ENCODE peak calls at places on chromosomes 4 and X, in four cellular contexts. One of them, this sample, is unnamed.

GRCh38 chrX:9555354-9555753 is 90.5 kb downstream of the TBL1X start:
- DNase-seq in GM12891: no peak
- DNase-seq in K562: peak
- DNase-seq in GM12878: no peak
- DNase-seq in this sample: no peak

GRCh38 chr4:173316060-173316459 is 18.1 kb downstream of the HMGB2 start:
- DNase-seq in GM12891: no peak
- DNase-seq in K562: no peak
- DNase-seq in GM12878: no peak
- DNase-seq in this sample: no peak

GRCh38 chr4:101977096-101977495 is 186.6 kb downstream of the BANK1 start:
- DNase-seq in GM12891: no peak
- DNase-seq in K562: no peak
- DNase-seq in GM12878: no peak
- DNase-seq in this sample: no peak

GRCh38 chrX:123756320-123756719 is 23.5 kb upstream of the THOC2 start:
- DNase-seq in GM12891: no peak
- DNase-seq in K562: no peak
- DNase-seq in GM12878: no peak
- DNase-seq in this sample: no peak

GRCh38 chr4:158895797-158896442 is 127.1 kb downstream of the FNIP2 start:
- DNase-seq in GM12891: no peak
- DNase-seq in K562: no peak
- DNase-seq in GM12878: no peak
- DNase-seq in this sample: no peak

GRCh38 chr4:13368262-13368661 is 115.9 kb downstream of the RAB28 start:
- DNase-seq in GM12891: no peak
- DNase-seq in K562: peak
- DNase-seq in GM12878: no peak
- DNase-seq in this sample: no peak

GRCh38 chr4:41460641-41461040 is 77.3 kb upstream of the LIMCH1 start:
- DNase-seq in GM12891: no peak
- DNase-seq in K562: no peak
- DNase-seq in GM12878: no peak
- DNase-seq in this sample: no peak

GRCh38 chr4:183658362-183659028 is 490 bp downstream of the RWDD4 start:
- DNase-seq in GM12891: peak
- DNase-seq in K562: peak
- DNase-seq in GM12878: no peak
- DNase-seq in this sample: no peak

GRCh38 chr4:76090241-76090691 is 15.8 kb downstream of the ART3 start:
- DNase-seq in GM12891: no peak
- DNase-seq in K562: peak
- DNase-seq in GM12878: no peak
- DNase-seq in this sample: peak

GRCh38 chrX:132704769-132705168 is 215.9 kb upstream of the MBNL3 start:
- DNase-seq in GM12891: no peak
- DNase-seq in K562: no peak
- DNase-seq in GM12878: no peak
- DNase-seq in this sample: no peak

GRCh38 chrX:115332832-115333231 is 43.3 kb downstream of the LUZP4 start:
- DNase-seq in GM12891: no peak
- DNase-seq in K562: no peak
- DNase-seq in GM12878: no peak
- DNase-seq in this sample: no peak

GRCh38 chr4:109355835-109356234 is 53.4 kb upstream of the COL25A1 start:
- DNase-seq in GM12891: no peak
- DNase-seq in K562: no peak
- DNase-seq in GM12878: no peak
- DNase-seq in this sample: no peak

GRCh38 chr4:174475528-174475927 is 46.8 kb downstream of the HPGD start:
- DNase-seq in GM12891: no peak
- DNase-seq in K562: peak
- DNase-seq in GM12878: no peak
- DNase-seq in this sample: no peak

GRCh38 chrX:103687073-103687695 is 685 bp upstream of the MORF4L2 start:
- DNase-seq in GM12891: no peak
- DNase-seq in K562: peak
- DNase-seq in GM12878: no peak
- DNase-seq in this sample: no peak

GRCh38 chrX:104567506-104567905 is 1.5 kb downstream of the IL1RAPL2 start:
- DNase-seq in GM12891: no peak
- DNase-seq in K562: no peak
- DNase-seq in GM12878: no peak
- DNase-seq in this sample: no peak

GRCh38 chrX:10769165-10769564 is 148.8 kb upstream of the MID1 start:
- DNase-seq in GM12891: peak
- DNase-seq in K562: peak
- DNase-seq in GM12878: no peak
- DNase-seq in this sample: peak

GRCh38 chr4:721261-722171 is 15.9 kb downstream of the PCGF3 start:
- DNase-seq in GM12891: no peak
- DNase-seq in K562: no peak
- DNase-seq in GM12878: no peak
- DNase-seq in this sample: no peak

GRCh38 chr4:38080575-38080974 is 120.4 kb downstream of the PTTG2 start:
- DNase-seq in GM12891: no peak
- DNase-seq in K562: no peak
- DNase-seq in GM12878: no peak
- DNase-seq in this sample: no peak

GRCh38 chr4:8765084-8765483 is 106.6 kb downstream of the HMX1 start:
- DNase-seq in GM12891: no peak
- DNase-seq in K562: no peak
- DNase-seq in GM12878: no peak
- DNase-seq in this sample: no peak

GRCh38 chr4:88335092-88335665 is 43.5 kb upstream of the HERC6 start:
- DNase-seq in GM12891: no peak
- DNase-seq in K562: no peak
- DNase-seq in GM12878: no peak
- DNase-seq in this sample: no peak

GRCh38 chr4:176611954-176612353 is 180.8 kb downstream of the VEGFC start:
- DNase-seq in GM12891: no peak
- DNase-seq in K562: no peak
- DNase-seq in GM12878: no peak
- DNase-seq in this sample: no peak

DNA sequence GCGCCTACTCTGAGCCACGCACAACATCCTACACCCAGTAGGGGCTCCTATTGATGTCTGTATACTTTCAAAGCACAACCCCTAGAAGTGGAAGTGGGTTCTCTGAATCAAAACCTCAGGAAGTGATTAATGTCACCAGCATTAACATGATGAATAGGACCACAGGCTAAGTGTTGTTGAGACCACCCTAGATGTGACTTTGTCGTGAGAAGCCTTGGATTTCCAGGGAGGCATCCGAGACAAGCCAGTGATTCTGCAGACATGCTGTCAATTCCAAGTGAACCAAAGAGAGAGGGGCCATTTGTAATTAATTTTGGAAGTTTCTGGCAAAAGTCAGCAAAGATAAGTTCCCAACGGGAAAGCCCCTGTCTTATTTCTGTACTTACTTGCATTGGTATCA is 493.0 kb downstream of the ZIC3 start:
- DNase-seq in GM12891: no peak
- DNase-seq in K562: no peak
- DNase-seq in GM12878: no peak
- DNase-seq in this sample: no peak
- TF ChIP-seq SPI1 in GM12891: no peak
- TF ChIP-seq SPI1 in K562: no peak
- TF ChIP-seq SPI1 in GM12878: no peak
- TF ChIP-seq SPI1 in this sample: no peak

GRCh38 chr4:3707423-3708102 is 58.6 kb upstream of the ADRA2C start:
- DNase-seq in GM12891: no peak
- DNase-seq in K562: no peak
- DNase-seq in GM12878: no peak
- DNase-seq in this sample: no peak

GRCh38 chr4:3706565-3707422 is 59.4 kb upstream of the ADRA2C start:
- DNase-seq in GM12891: no peak
- DNase-seq in K562: no peak
- DNase-seq in GM12878: no peak
- DNase-seq in this sample: no peak

GRCh38 chr4:3705236-3705987 is 60.8 kb upstream of the ADRA2C start:
- DNase-seq in GM12891: no peak
- DNase-seq in K562: no peak
- DNase-seq in GM12878: no peak
- DNase-seq in this sample: no peak

GRCh38 chr4:3704669-3705068 is 61.5 kb upstream of the ADRA2C start:
- DNase-seq in GM12891: no peak
- DNase-seq in K562: no peak
- DNase-seq in GM12878: no peak
- DNase-seq in this sample: no peak

GRCh38 chr4:3706111-3706511 is 60.1 kb upstream of the ADRA2C start:
- DNase-seq in GM12891: no peak
- DNase-seq in K562: no peak
- DNase-seq in GM12878: no peak
- DNase-seq in this sample: no peak
- TF ChIP-seq SPI1 in GM12891: no peak
- TF ChIP-seq SPI1 in K562: no peak
- TF ChIP-seq SPI1 in GM12878: no peak
- TF ChIP-seq SPI1 in this sample: no peak

GRCh38 chr4:80322716-80323115 is 12.8 kb upstream of the CFAP299 start:
- DNase-seq in GM12891: no peak
- DNase-seq in K562: peak
- DNase-seq in GM12878: no peak
- DNase-seq in this sample: no peak
- TF ChIP-seq SPI1 in GM12891: no peak
- TF ChIP-seq SPI1 in K562: no peak
- TF ChIP-seq SPI1 in GM12878: no peak
- TF ChIP-seq SPI1 in this sample: no peak

GRCh38 chr4:127049506-127049905 is 583.3 kb upstream of the INTU start:
- DNase-seq in GM12891: no peak
- DNase-seq in K562: no peak
- DNase-seq in GM12878: no peak
- DNase-seq in this sample: no peak

DNA sequence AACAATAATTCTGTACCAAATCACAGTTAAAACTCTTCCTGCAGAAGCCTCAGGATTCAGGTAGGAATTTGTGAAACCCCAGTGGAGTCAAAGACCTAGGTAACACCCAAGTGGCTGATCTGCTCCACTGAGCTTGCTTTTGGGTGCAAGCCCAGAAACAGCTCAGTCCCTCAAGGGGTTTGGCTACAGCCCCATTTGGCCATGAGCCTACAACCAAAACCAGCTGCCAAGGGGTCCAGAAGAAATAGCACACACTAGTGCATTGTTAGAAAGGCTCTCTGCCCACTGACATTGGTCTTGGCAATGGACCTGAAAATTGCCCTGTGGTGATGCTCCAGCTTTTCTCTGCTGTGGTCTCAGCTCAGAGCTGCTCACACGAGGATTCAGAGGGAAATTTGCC is 577.4 kb upstream of the INTU start:
- DNase-seq in GM12891: no peak
- DNase-seq in K562: no peak
- DNase-seq in GM12878: no peak
- DNase-seq in this sample: no peak
- TF ChIP-seq SPI1 in GM12891: no peak
- TF ChIP-seq SPI1 in K562: no peak
- TF ChIP-seq SPI1 in GM12878: no peak
- TF ChIP-seq SPI1 in this sample: no peak

GRCh38 chr4:137635108-137635507 is 102.8 kb upstream of the PCDH18 start:
- DNase-seq in GM12891: no peak
- DNase-seq in K562: no peak
- DNase-seq in GM12878: no peak
- DNase-seq in this sample: no peak
- TF ChIP-seq SPI1 in GM12891: no peak
- TF ChIP-seq SPI1 in K562: no peak
- TF ChIP-seq SPI1 in GM12878: no peak
- TF ChIP-seq SPI1 in this sample: no peak

GRCh38 chr4:154335588-154335987 is 156.0 kb downstream of the DCHS2 start:
- DNase-seq in GM12891: no peak
- DNase-seq in K562: no peak
- DNase-seq in GM12878: no peak
- DNase-seq in this sample: no peak
- TF ChIP-seq SPI1 in GM12891: no peak
- TF ChIP-seq SPI1 in K562: no peak
- TF ChIP-seq SPI1 in GM12878: no peak
- TF ChIP-seq SPI1 in this sample: no peak

GRCh38 chr4:54819044-54819443 is 161.3 kb downstream of the KIT start:
- DNase-seq in GM12891: no peak
- DNase-seq in K562: no peak
- DNase-seq in GM12878: no peak
- DNase-seq in this sample: peak
- TF ChIP-seq SPI1 in GM12891: no peak
- TF ChIP-seq SPI1 in K562: no peak
- TF ChIP-seq SPI1 in GM12878: no peak
- TF ChIP-seq SPI1 in this sample: peak

DNA sequence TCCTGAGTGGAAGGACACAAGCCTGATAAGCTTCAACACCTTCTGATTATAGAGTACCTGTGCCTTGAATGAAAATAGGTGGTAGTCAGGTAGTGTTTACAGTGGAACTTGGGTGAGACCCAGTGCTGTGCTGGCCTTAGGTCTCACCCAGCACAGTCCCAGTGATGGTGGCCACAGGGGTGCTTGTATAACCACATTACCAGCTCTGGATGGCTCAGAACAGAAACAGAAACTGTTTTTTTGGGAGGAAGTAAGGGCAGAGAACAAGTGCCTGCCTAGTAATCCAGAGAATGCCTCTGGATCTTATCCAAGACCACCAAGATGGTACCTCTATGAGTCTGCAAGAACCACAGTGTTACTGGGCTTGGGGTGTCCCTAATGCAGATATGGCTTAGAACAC is 171.5 kb upstream of the DIPK2B start:
- DNase-seq in GM12891: no peak
- DNase-seq in K562: no peak
- DNase-seq in GM12878: no peak
- DNase-seq in this sample: no peak
- TF ChIP-seq SPI1 in GM12891: no peak
- TF ChIP-seq SPI1 in K562: no peak
- TF ChIP-seq SPI1 in GM12878: no peak
- TF ChIP-seq SPI1 in this sample: no peak

DNA sequence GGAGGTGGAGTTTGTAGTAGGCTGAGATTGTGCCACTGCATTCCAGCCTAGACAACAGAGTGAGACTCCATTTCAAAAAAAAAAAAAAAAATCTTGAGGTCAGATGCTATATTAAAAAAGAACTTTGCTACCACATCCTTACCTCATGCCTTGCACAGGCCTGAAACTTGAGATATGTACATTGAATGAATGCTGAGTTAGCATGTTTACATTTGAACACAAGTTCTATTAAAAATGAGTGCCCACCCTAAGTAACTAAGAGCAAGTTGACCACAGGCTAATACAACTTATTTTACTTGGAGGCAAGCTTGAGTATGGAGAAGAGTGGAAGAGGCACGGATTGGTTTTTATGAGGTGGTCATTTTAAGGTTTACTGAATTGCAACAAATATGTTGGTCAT is 276.6 kb upstream of the GATB start:
- DNase-seq in GM12891: no peak
- DNase-seq in K562: no peak
- DNase-seq in GM12878: no peak
- DNase-seq in this sample: no peak
- TF ChIP-seq SPI1 in GM12891: no peak
- TF ChIP-seq SPI1 in K562: no peak
- TF ChIP-seq SPI1 in GM12878: no peak
- TF ChIP-seq SPI1 in this sample: no peak

This sample was measured in HL-60.